ENCODE peak calls at places on chromosomes 13 and 19, in seven cellular contexts. O is SK-N-SH, M is HepG2, R is GM12891, A is K562, V is H1, D is GM12878. P is an unnamed sample.

GRCh38 chr19:45959517-45960025 is 14.1 kb downstream of the NOVA2 start:
- DNase-seq in M (no peak), D (no peak), A (no peak), R (no peak), O (no peak), V (no peak), P (no peak)

GRCh38 chr13:94917814-94918213 is 205.5 kb upstream of the SOX21 start:
- DNase-seq in V (peak), R (no peak), O (no peak), D (no peak), A (no peak), M (no peak), P (no peak)

GRCh38 chr19:32570081-32570785 is 10.8 kb upstream of the PDCD5 start:
- DNase-seq in V (no peak), A (peak), O (peak), R (peak), D (no peak), M (peak), P (peak)

GRCh38 chr19:1045247-1045603 is 5.3 kb downstream of the ABCA7 start:
- DNase-seq in M (peak), R (peak), V (no peak), A (peak), O (peak), D (no peak), P (no peak)

GRCh38 chr13:29893438-29893837 is 43.0 kb upstream of the UBL3 start:
- DNase-seq in R (no peak), O (peak), A (no peak), M (no peak), V (no peak), D (no peak), P (no peak)

GRCh38 chr13:22812793-22813192 is 368.0 kb upstream of the SGCG start:
- DNase-seq in O (no peak), V (no peak), M (no peak), D (no peak), A (peak), R (no peak), P (no peak)

GRCh38 chr13:60414177-60414576 is 17.2 kb downstream of the TDRD3 start:
- DNase-seq in R (no peak), M (no peak), A (no peak), V (no peak), O (no peak), D (no peak), P (no peak)

GRCh38 chr13:104326523-104326922 is 1260.3 kb upstream of the SLC10A2 start:
- DNase-seq in A (no peak), V (no peak), R (no peak), M (no peak), O (no peak), D (no peak), P (no peak)

GRCh38 chr13:31209172-31209818 is 9.5 kb downstream of the B3GLCT start:
- DNase-seq in R (no peak), M (no peak), D (no peak), A (no peak), O (peak), V (no peak), P (no peak)

GRCh38 chr19:28633223-28634030 is 579.5 kb downstream of the UQCRFS1 start:
- DNase-seq in R (peak), V (peak), D (no peak), A (peak), M (no peak), O (peak), P (no peak)

GRCh38 chr19:19386373-19386869 is 19.1 kb upstream of the GATAD2A start:
- DNase-seq in O (no peak), V (no peak), A (no peak), R (no peak), M (no peak), D (no peak), P (no peak)

GRCh38 chr19:18364826-18365528 is 21.0 kb upstream of the GDF15 start:
- DNase-seq in M (peak), R (no peak), O (peak), V (no peak), A (peak), D (no peak), P (no peak)

GRCh38 chr13:27966641-27967202 is 2.4 kb downstream of the CDX2 start:
- DNase-seq in O (peak), M (no peak), D (no peak), A (no peak), R (no peak), V (no peak), P (no peak)

GRCh38 chr13:33797622-33798021 is 20.3 kb upstream of the RFC3 start:
- DNase-seq in V (no peak), O (no peak), M (no peak), A (no peak), R (no peak), D (no peak), P (no peak)

GRCh38 chr13:91154954-91155353 is 192.5 kb upstream of the MIR17HG start:
- DNase-seq in D (no peak), A (no peak), V (no peak), R (no peak), M (no peak), O (no peak), P (no peak)

GRCh38 chr13:99273128-99273527 is 14.9 kb upstream of the GPR18 start:
- DNase-seq in V (no peak), D (no peak), A (no peak), M (no peak), R (no peak), O (no peak), P (no peak)

GRCh38 chr13:46160065-46160464 is 21.9 kb downstream of the LCP1 start:
- DNase-seq in O (no peak), V (no peak), M (no peak), D (no peak), R (no peak), A (no peak), P (no peak)

GRCh38 chr13:113337556-113337955 is 26.4 kb downstream of the GRTP1 start:
- DNase-seq in R (no peak), O (no peak), A (peak), M (no peak), D (no peak), V (peak), P (no peak)

GRCh38 chr13:45473627-45474026 is 8.9 kb downstream of the COG3 start:
- DNase-seq in V (no peak), M (peak), R (no peak), A (peak), D (no peak), O (peak), P (no peak)

GRCh38 chr19:1529430-1529816 is 5.5 kb downstream of the PLK5 start:
- DNase-seq in R (no peak), A (no peak), M (no peak), V (no peak), D (no peak), O (no peak), P (no peak)

GRCh38 chr13:76711515-76712182 is 174.6 kb downstream of the KCTD12 start:
- DNase-seq in A (no peak), D (no peak), M (no peak), R (no peak), O (no peak), V (no peak), P (no peak)

GRCh38 chr13:113929628-113930615 is 44.0 kb downstream of the C13orf46 start:
- DNase-seq in V (no peak), O (peak), R (no peak), D (no peak), A (no peak), M (no peak), P (no peak)

DNA sequence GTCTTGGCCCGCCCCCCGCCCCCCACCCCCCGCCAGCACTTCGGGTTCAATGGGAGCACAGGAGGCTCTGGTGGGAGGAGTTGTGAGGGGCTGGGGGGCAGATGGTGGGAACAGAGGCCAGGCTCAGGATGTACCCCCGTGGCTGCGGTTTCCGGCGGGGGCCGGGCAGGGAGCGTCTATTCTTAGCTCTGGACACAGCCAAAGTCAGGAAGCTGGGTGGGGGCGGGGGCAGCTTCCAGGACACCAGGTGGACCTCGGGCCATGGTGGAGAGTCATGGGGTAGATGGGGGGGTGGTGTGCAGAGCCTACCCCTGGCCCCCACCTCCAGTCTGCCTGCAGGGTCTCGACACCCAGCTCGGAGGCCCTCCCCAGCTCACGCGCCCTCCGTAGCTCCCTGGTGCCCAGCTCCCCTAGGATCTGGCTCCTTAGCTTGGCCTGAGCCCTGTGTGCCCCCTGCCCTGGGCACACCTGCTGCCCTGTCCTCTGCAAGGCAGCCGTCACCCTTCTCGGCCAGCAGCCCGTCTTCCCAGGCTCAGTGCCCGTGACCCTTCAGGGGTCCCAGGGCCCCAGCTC is 2.2 kb upstream of the TBXA2R start:
- DNase-seq in V (no peak), O (no peak), M (no peak), R (no peak), A (peak), D (no peak), P (no peak)
- TF ChIP-seq TAF1 in V (no peak), O (no peak), M (no peak), R (no peak), A (no peak), D (no peak), P (no peak)

GRCh38 chr13:80133631-80134083 is 207.3 kb downstream of the SPRY2 start:
- DNase-seq in M (no peak), D (no peak), V (no peak), A (no peak), O (no peak), R (no peak), P (no peak)
- TF ChIP-seq TAF1 in M (no peak), D (no peak), V (no peak), A (no peak), O (no peak), R (no peak), P (no peak)

GRCh38 chr13:53249236-53249635 is 220.6 kb downstream of the OLFM4 start:
- DNase-seq in M (no peak), A (no peak), V (no peak), O (no peak), R (no peak), D (no peak), P (no peak)

GRCh38 chr13:53254495-53254894 is 225.9 kb downstream of the OLFM4 start:
- DNase-seq in D (no peak), O (no peak), R (no peak), M (no peak), V (no peak), A (peak), P (no peak)

GRCh38 chr13:53250977-53251376 is 222.4 kb downstream of the OLFM4 start:
- DNase-seq in O (no peak), V (no peak), D (no peak), A (no peak), M (no peak), R (no peak), P (no peak)

GRCh38 chr13:53255795-53256194 is 227.2 kb downstream of the OLFM4 start:
- DNase-seq in O (no peak), R (no peak), D (no peak), V (no peak), M (no peak), A (no peak), P (no peak)

DNA sequence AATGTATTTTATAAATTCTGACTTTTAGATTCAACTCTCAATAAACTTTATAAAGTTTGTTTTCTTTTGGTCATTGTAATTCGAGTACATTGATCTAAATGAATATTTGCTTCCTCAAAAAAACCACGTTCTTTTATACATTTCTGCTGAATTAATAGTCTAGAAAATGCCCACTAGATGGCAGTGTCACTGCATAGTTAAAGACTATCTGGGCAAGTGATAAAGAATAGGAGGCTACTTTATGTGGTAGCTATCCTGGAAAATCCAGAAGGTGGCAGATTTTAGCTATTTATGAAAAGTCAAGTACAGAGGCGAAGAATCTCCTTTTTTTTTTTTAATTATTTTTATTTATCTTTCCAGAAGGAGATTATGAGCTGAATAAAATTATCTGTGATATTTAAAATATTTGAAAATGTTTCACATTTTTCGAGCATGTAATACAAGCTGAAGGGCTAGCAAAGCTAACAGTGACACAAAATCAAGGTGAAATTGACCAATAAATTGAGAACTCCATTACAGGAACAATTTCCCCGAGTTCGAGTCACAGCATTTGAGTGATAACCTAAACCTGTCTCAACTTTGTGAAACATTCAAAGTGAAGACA is 221.8 kb downstream of the OLFM4 start:
- DNase-seq in O (peak), M (peak), V (no peak), A (peak), R (no peak), D (peak), P (no peak)
- TF ChIP-seq TAF1 in O (no peak), M (no peak), V (no peak), A (no peak), R (no peak), D (no peak), P (no peak)

GRCh38 chr13:112067871-112068305 is 939 bp downstream of the SOX1 start:
- DNase-seq in R (no peak), V (no peak), A (no peak), M (no peak), D (no peak), O (no peak), P (no peak)
- TF ChIP-seq TAF1 in R (no peak), V (no peak), A (no peak), M (no peak), D (no peak), O (no peak), P (no peak)

GRCh38 chr19:50535672-50536071 is 22.0 kb upstream of the ASPDH start:
- DNase-seq in O (no peak), D (no peak), M (no peak), V (no peak), A (no peak), R (no peak), P (no peak)

GRCh38 chr19:50534478-50534877 is 20.8 kb upstream of the ASPDH start:
- DNase-seq in A (no peak), D (no peak), O (no peak), V (no peak), M (no peak), R (no peak), P (no peak)

GRCh38 chr19:50537306-50537685 is 23.6 kb upstream of the ASPDH start:
- DNase-seq in M (no peak), D (no peak), O (no peak), A (no peak), R (no peak), V (no peak), P (no peak)

GRCh38 chr19:50536662-50537305 is 23.1 kb upstream of the ASPDH start:
- DNase-seq in O (no peak), A (no peak), V (no peak), D (no peak), R (no peak), M (no peak), P (no peak)

GRCh38 chr19:50537769-50538230 is 24.1 kb upstream of the ASPDH start:
- DNase-seq in M (peak), V (peak), O (peak), R (peak), D (no peak), A (peak), P (peak)
- TF ChIP-seq TAF1 in M (no peak), V (no peak), O (no peak), R (no peak), D (no peak), A (no peak), P (no peak)

GRCh38 chr19:5484398-5485285 is 29.4 kb downstream of the ZNRF4 start:
- DNase-seq in D (no peak), R (no peak), M (peak), A (no peak), O (peak), V (no peak), P (no peak)
- TF ChIP-seq TAF1 in D (no peak), R (no peak), M (no peak), A (no peak), O (no peak), V (no peak), P (no peak)

GRCh38 chr19:41298327-41298964 is 11.5 kb upstream of the CCDC97 start:
- DNase-seq in D (no peak), R (no peak), A (no peak), V (no peak), M (no peak), O (no peak), P (no peak)

GRCh38 chr19:41299046-41299754 is 10.8 kb upstream of the CCDC97 start:
- DNase-seq in M (no peak), A (no peak), R (no peak), D (no peak), O (no peak), V (no peak), P (no peak)

GRCh38 chr19:41296323-41296935 is 13.5 kb upstream of the CCDC97 start:
- DNase-seq in D (no peak), O (no peak), M (no peak), R (no peak), A (no peak), V (no peak), P (no peak)

GRCh38 chr19:41299755-41300089 is 10.2 kb upstream of the CCDC97 start:
- DNase-seq in M (no peak), R (no peak), V (no peak), O (no peak), D (no peak), A (no peak), P (no peak)

DNA sequence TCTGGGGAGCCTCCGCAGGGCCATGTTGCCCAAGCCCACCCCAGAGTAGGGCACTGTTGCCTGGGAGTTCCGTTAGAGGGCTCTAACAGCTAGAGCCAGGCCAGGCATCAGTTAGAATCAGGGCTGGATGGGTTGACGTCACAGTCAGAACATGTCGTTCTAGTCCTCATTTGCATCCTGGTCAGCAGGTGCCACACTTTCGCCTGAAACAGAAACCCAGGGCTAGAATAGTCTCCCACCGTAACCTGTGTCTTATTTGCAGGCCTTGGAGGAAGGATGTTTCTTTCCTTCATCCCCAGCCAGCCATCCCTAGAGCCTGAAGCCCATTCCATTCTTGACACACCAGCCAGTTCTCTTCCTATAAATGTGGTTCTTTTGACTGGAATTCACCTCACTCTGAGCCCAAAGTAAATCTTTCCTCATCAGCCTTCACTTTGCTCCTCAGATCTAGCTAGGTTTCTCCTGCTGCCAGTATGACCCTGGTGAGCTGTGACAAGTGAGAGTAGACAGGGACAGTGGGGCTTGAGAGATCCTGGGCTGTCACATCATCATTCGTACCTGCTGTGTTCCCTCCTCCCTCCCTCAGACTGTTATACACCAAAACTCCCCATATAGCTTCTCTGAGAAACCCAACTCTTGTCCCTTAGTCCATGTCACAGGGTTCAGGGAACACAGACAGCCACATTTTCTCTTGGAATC is 12.2 kb upstream of the CCDC97 start:
- DNase-seq in M (no peak), O (no peak), R (peak), A (no peak), V (no peak), D (peak), P (peak)
- TF ChIP-seq TAF1 in M (no peak), O (no peak), R (no peak), A (no peak), V (no peak), D (no peak), P (no peak)

GRCh38 chr13:52173373-52173772 is 14.0 kb upstream of the NEK3 start:
- DNase-seq in V (no peak), A (no peak), M (no peak), D (no peak), O (no peak), R (no peak), P (no peak)
- TF ChIP-seq TAF1 in V (no peak), A (no peak), M (no peak), D (no peak), O (no peak), R (no peak), P (no peak)

GRCh38 chr13:25268561-25268960 is 18.7 kb downstream of the MTMR6 start:
- DNase-seq in D (no peak), M (no peak), A (no peak), O (no peak), R (no peak), V (no peak), P (no peak)
- TF ChIP-seq TAF1 in D (no peak), M (no peak), A (no peak), O (no peak), R (no peak), V (no peak), P (no peak)

P was measured in GM12892.